ENCODE peak calls at places on chromosome 21, in seven cellular contexts. H, G, Y, B, A, U and C are unnamed samples.

GRCh38 chr21:30882907-30883597 is 1.7 kb upstream of the KRTAP11-1 start:
- DNase-seq in H (no peak), B (no peak), U (no peak), Y (no peak), A (no peak), G (no peak), C (no peak)

GRCh38 chr21:42460391-42461184 is 35.4 kb downstream of the RSPH1 start:
- DNase-seq in H (no peak), A (no peak), B (peak), Y (no peak), U (no peak), G (no peak), C (no peak)

GRCh38 chr21:35911412-35912191 is 148.7 kb downstream of the SETD4 start:
- DNase-seq in B (no peak), U (peak), Y (no peak), H (no peak), G (no peak), A (no peak), C (no peak)

GRCh38 chr21:30710499-30710898 is 8.1 kb downstream of the KRTAP21-3 start:
- DNase-seq in U (no peak), B (no peak), H (no peak), A (no peak), G (no peak), Y (no peak), C (no peak)

GRCh38 chr21:41345934-41346685 is 15.7 kb upstream of the MX2 start:
- DNase-seq in G (no peak), A (no peak), B (no peak), U (no peak), H (no peak), Y (no peak), C (no peak)

GRCh38 chr21:42120056-42120903 is 49.2 kb downstream of the UMODL1 start:
- DNase-seq in Y (no peak), G (no peak), H (no peak), B (no peak), A (no peak), U (peak), C (peak)

GRCh38 chr21:39314155-39315027 is 959 bp upstream of the BRWD1 start:
- DNase-seq in H (peak), A (peak), G (peak), U (peak), B (peak), Y (peak), C (peak)

GRCh38 chr21:35624896-35625295 is 435.4 kb downstream of the SETD4 start:
- DNase-seq in A (no peak), Y (peak), H (no peak), U (no peak), B (no peak), G (no peak), C (no peak)

GRCh38 chr21:42476493-42477342 is 19.3 kb downstream of the RSPH1 start:
- DNase-seq in B (no peak), G (no peak), H (no peak), U (no peak), Y (no peak), A (no peak), C (no peak)

GRCh38 chr21:45054162-45054926 is 20.0 kb upstream of the ADARB1 start:
- DNase-seq in H (no peak), B (no peak), U (no peak), Y (no peak), G (no peak), A (no peak), C (no peak)

GRCh38 chr21:26506951-26507350 is 66.1 kb downstream of the CYYR1 start:
- DNase-seq in H (no peak), G (peak), U (no peak), A (peak), Y (peak), B (no peak), C (no peak)

GRCh38 chr21:42983869-42984268 is 9.5 kb downstream of the PKNOX1 start:
- DNase-seq in G (no peak), Y (no peak), H (no peak), B (no peak), U (no peak), A (no peak), C (no peak)

GRCh38 chr21:41630917-41631316 is 123.0 kb upstream of the TMPRSS2 start:
- DNase-seq in U (no peak), H (no peak), A (no peak), B (no peak), G (no peak), Y (no peak), C (no peak)

GRCh38 chr21:42512346-42513034 is 1.2 kb upstream of the SLC37A1 start:
- DNase-seq in Y (no peak), B (no peak), G (no peak), H (no peak), A (no peak), U (no peak), C (no peak)

GRCh38 chr21:46056450-46056903 is 41.4 kb upstream of the COL6A2 start:
- DNase-seq in G (peak), A (peak), H (no peak), U (no peak), Y (peak), B (no peak), C (no peak)

GRCh38 chr21:40797881-40798280 is 49.1 kb downstream of the DSCAM start:
- DNase-seq in B (no peak), Y (peak), H (no peak), U (no peak), A (no peak), G (no peak), C (no peak)

GRCh38 chr21:29359718-29360117 is 61.0 kb downstream of the BACH1 start:
- DNase-seq in Y (no peak), U (no peak), H (no peak), G (no peak), B (no peak), A (no peak), C (no peak)

GRCh38 chr21:28747464-28747863 is 245.2 kb downstream of the LTN1 start:
- DNase-seq in A (no peak), B (no peak), U (no peak), H (no peak), Y (no peak), G (no peak), C (no peak)

GRCh38 chr21:33261635-33262034 is 4.5 kb upstream of the IL10RB start:
- DNase-seq in B (no peak), G (no peak), U (no peak), H (no peak), A (no peak), Y (peak), C (no peak)

GRCh38 chr21:36927718-36928117 is 38.8 kb downstream of the HLCS start:
- DNase-seq in A (peak), H (peak), U (peak), Y (peak), B (peak), G (peak), C (peak)

GRCh38 chr21:23853796-23854379 is 1753.4 kb downstream of the MRPL39 start:
- DNase-seq in G (no peak), A (peak), Y (no peak), H (peak), B (peak), U (peak), C (peak)

GRCh38 chr21:39710866-39711265 is 34.1 kb upstream of the IGSF5 start:
- DNase-seq in H (no peak), B (no peak), Y (no peak), G (no peak), U (no peak), A (no peak), C (no peak)

GRCh38 chr21:36499578-36500471 is 19.9 kb upstream of the CLDN14 start:
- DNase-seq in Y (peak), H (no peak), B (no peak), G (peak), U (peak), A (peak), C (no peak)